ENCODE peak calls at places on chromosomes 7 and 10, in six cellular contexts. W, K, G, Z, J and C are unnamed samples.

GRCh38 chr7:48803250-48803649 is 121.1 kb upstream of the CDC14C start:
- DNase-seq in W (no peak), K (no peak), G (no peak), Z (no peak), J (no peak), C (no peak)

GRCh38 chr10:42476101-42476500 is 162.3 kb downstream of the ZNF33B start:
- DNase-seq in W (no peak), K (no peak), G (no peak), Z (no peak), J (no peak), C (no peak)

GRCh38 chr10:129532838-129533237 is 65.8 kb downstream of the MGMT start:
- DNase-seq in W (peak; percentile 66), K (no peak), G (no peak), Z (no peak), J (peak; percentile 41), C (no peak)

GRCh38 chr10:12614390-12615003 is 265.1 kb downstream of the CAMK1D start:
- DNase-seq in W (no peak), K (no peak), G (no peak), Z (no peak), J (no peak), C (no peak)

GRCh38 chr10:51176976-51177690 is 102.8 kb downstream of the PRKG1 start:
- DNase-seq in W (no peak), K (peak; percentile 81), G (no peak), Z (no peak), J (no peak), C (no peak)

GRCh38 chr7:34104120-34104519 is 198.8 kb downstream of the BMPER start:
- DNase-seq in W (no peak), K (no peak), G (no peak), Z (no peak), J (no peak), C (no peak)

GRCh38 chr10:101054351-101054750 is 7.4 kb upstream of the KAZALD1 start:
- DNase-seq in W (no peak), K (no peak), G (no peak), Z (no peak), J (no peak), C (no peak)

GRCh38 chr10:114647545-114648138 is 10.4 kb downstream of the ABLIM1 start:
- DNase-seq in W (no peak), K (no peak), G (no peak), Z (no peak), J (no peak), C (no peak)

GRCh38 chr7:144408116-144408515 is 4.6 kb upstream of the NOBOX start:
- DNase-seq in W (no peak), K (peak; percentile 58), G (no peak), Z (no peak), J (no peak), C (no peak)

GRCh38 chr7:4102231-4102841 is 579.8 kb upstream of the FOXK1 start:
- DNase-seq in W (no peak), K (no peak), G (no peak), Z (no peak), J (no peak), C (no peak)

GRCh38 chr7:75619636-75620035 is 119.1 kb downstream of the HIP1 start:
- DNase-seq in W (no peak), K (no peak), G (no peak), Z (no peak), J (no peak), C (no peak)

GRCh38 chr10:102603946-102604345 is 40.3 kb upstream of the TRIM8 start:
- DNase-seq in W (no peak), K (peak; percentile 53), G (no peak), Z (no peak), J (no peak), C (no peak)

DNA sequence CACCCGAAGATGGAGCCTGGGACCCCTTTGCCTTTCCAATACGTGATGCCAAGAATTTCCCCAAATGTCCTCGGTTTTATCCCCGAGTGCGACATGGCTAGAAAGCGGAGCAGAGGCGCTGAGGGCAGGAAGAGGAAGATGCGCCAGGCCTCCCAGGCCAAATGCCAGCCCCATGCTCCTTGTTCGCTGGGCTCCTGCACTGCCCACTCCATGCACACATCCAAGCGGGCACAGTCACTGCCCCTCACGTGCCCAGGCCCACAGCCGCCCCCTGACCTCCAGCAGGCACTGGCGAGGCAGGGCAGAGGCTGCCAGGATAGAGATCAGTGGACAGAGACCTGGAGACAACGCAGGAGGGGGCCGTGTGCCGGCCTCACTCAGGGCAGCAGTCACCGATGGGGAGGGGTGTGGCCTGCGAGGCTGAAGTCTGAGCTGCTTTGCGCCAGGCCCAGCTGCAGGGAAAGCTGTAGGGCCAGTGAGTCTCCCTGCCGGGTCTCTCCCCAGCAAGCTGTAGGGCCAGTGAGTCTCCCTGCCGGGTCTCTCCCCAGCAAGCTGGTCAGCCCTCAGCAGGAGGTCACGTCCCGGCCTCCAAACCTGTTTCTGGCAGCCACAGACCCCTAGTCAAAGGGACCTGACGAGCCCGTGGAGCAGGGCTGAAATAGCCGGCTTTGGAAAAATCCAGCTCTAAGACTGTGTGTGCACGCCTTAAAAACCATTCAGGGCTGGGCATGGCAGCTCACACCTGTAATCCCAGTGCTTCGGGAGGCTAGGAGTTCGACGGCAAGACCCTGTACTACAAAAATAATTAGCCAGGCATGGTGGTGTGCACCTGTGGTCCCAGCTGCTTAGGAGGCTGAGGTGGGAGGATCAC is 100.6 kb upstream of the DIP2C start:
- DNase-seq in W (no peak), K (no peak), G (no peak), Z (no peak), J (peak; percentile 28), C (no peak)
- H3K4me3 ChIP-seq in W (no peak overlapping the region), K (no peak overlapping the region), G (no peak overlapping the region), Z (no peak overlapping the region), J (no peak overlapping the region), C (no peak overlapping the region)

DNA sequence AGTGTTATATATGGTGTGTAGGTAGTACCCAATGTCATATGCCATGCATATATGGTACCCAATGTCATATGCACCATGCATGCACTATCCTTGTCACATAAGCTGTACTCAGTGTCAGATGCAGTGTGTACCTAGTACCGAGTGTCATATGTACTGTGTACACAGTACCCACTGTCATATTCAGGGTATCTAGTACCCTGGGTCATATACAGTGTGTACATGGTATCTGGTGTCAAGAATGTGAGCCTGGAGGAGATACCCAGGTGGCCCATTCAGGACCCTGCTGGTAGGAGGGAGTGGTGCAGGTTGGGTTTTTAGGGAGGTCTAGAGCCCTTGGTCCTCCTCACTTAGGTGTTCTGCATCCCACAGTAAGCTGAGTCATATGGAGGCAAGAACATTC is 1.8 kb downstream of the ZMYND11 start:
- DNase-seq in W (peak; percentile 61), K (peak; percentile 8), G (no peak), Z (peak; percentile 22), J (no peak), C (peak; percentile 10)
- H3K27me3 ChIP-seq in W (no peaks in the 10 kb centered on the region), K (no peaks in the 10 kb centered on the region), G (no peaks in the 10 kb centered on the region), Z (no peaks in the 10 kb centered on the region), J (no peaks in the 10 kb centered on the region), C (no peaks in the 10 kb centered on the region)

GRCh38 chr7:46511442-46512215 is 590.6 kb upstream of the IGFBP3 start:
- DNase-seq in W (no peak), K (no peak), G (no peak), Z (no peak), J (no peak), C (no peak)
- TF ChIP-seq CTCF in W (no peak), K (no peak), G (no peak), Z (no peak), J (no peak), C (no peak)

DNA sequence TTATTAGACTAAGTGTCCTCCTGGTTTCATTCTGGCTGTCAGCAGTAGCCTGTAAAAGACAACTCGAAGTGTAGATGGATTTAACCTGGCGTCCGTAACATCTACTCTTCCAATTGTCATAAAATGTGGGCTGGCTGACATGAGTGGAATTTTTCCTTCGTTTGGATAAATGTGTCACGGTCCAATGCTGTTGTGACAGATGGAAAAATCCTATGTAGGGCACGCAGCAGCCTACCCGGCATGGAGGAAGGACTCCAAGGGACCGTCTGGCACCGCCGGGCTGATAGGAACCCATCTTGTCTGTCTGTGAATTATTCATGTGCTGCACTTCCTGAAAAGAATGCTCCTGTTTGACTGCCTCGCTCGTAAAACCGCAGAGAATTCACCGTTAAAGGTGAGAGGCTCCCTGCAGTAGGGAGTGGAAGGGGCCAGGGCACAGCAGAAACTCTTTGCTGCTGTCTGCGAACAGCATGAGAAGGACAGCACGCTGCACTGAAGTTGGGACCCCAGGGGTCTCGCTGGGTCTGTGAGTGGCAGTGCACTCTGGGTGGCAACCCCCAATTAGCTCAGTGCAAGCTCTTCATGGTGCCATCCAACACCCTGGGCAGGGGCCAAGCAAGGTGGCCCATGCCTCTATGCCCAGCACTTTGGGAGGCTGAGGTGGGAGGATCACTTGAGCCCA is 1.6 kb upstream of the ORAI2 start:
- DNase-seq in W (peak; percentile 21), K (no peak), G (no peak), Z (peak; percentile 19), J (no peak), C (peak; percentile 71)
- H3K4me3 ChIP-seq in W (no peak overlapping the region), K (no peak overlapping the region), G (no peak overlapping the region), Z (no peak overlapping the region), J (no peak overlapping the region), C (no peak overlapping the region)

GRCh38 chr7:27170494-27170811 is 3.7 kb downstream of the HOXA10 start:
- DNase-seq in W (no peak), K (no peak), G (no peak), Z (no peak), J (no peak), C (no peak)
- H3K27me3 ChIP-seq in W (peaks cover 7% of the 10 kb centered on the region), K (peaks cover 88% of the 10 kb centered on the region), G (peaks cover 29% of the 10 kb centered on the region), Z (peaks cover 100% of the 10 kb centered on the region), J (peaks cover 97% of the 10 kb centered on the region), C (peaks cover 13% of the 10 kb centered on the region)

DNA sequence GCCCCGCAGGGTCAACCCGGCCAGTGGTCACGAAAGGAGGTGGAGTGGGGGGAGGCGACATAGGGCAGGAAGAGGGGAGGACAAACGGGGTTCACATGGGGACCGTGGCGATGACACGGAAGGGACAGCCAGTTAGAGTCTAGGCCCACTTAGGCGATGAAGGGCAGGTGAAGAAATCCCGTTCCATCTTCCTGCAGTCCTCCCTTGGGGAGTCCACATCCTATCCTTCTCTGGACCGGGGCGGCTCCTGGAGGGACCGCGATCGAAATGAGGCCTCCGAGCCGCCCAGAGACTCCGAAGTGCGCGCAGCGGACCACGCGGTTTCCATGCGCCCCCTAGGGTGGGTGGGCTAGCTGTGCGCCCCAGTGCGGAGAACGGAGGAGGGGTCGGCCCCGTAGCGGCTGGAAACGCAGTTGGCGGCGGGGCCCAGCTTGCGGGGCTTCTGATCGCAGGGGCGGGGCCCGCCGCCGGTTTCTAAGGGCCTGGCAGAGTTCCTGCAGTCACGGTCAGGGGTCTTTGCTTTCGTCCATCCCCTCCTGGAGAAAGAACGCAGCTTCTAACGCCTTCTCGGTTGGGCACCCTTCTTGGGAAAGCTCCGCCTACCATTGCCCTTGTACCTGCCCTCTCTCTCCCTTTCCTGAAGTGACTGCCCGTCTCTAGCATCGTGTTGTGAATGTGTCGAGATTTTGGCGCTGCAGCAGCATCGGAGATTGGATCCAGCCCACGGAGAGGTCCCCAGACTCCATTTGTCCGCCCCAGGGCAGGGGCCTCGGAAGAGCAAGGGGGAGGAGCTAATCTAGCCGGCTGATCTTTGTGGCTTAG is 17.9 kb upstream of the TMEM225B start:
- DNase-seq in W (no peak), K (peak; percentile 52), G (no peak), Z (peak; percentile 86), J (no peak), C (peak; percentile 29)
- TF ChIP-seq CTCF in W (no peak), K (peak; percentile 38), G (peak; percentile 15), Z (peak; percentile 45), J (no peak), C (peak; percentile 21)

GRCh38 chr7:74175270-74175803 is 1.2 kb downstream of the EIF4H start:
- DNase-seq in W (no peak), K (no peak), G (no peak), Z (no peak), J (no peak), C (no peak)
- H3K4me3 ChIP-seq in W (peak overlapping the region; percentile 64), K (peak overlapping the region; percentile 90), G (peak overlapping the region; percentile 90), Z (peak overlapping the region; percentile 55), J (peak overlapping the region; percentile 98), C (peak overlapping the region; percentile 92)